ENCODE peak calls at places on chromosome 17, in five cellular contexts. F is NCI-H1417; A is stimulated activated naive CD4-positive, alpha-beta T cell; H is stimulated activated CD8-positive, alpha-beta memory T cell treated with anti-CD3 and anti-CD28 coated beads, Interleukin-7, amount 100 ng/mL, for 4 hours; T is hepatic stellate cell. K is an unnamed sample.
A peak's percentile ranks its signal among the peaks of the same experiment; 100 is the strongest.

GRCh38 chr17:43543771-43544575 is 2.2 kb downstream of the ETV4 start:
- DNase-seq in H (no peak), T (no peak), A (no peak), F (no peak), K (no peak)

GRCh38 chr17:1553354-1554266 is 9.0 kb downstream of the PITPNA start:
- DNase-seq in F (no peak), A (no peak), T (no peak), H (no peak), K (no peak)

GRCh38 chr17:34816806-34817205 is 144.5 kb downstream of the CCT6B start:
- DNase-seq in T (no peak), F (peak; percentile 14), A (no peak), H (no peak), K (no peak)

GRCh38 chr17:2015314-2015713 is 9.8 kb downstream of the RTN4RL1 start:
- DNase-seq in F (no peak), H (no peak), T (no peak), A (no peak), K (no peak)

GRCh38 chr17:40901981-40902862 is 17.2 kb upstream of the KRT20 start:
- DNase-seq in A (no peak), T (peak; percentile 27), F (peak; percentile 58), H (no peak), K (peak; percentile 68)

GRCh38 chr17:82356028-82356427 is 3.0 kb upstream of the TEX19 start:
- DNase-seq in T (peak; percentile 73), A (no peak), F (no peak), H (no peak), K (no peak)

GRCh38 chr17:67779098-67779672 is 46.1 kb upstream of the BPTF start:
- DNase-seq in F (no peak), A (no peak), T (peak; percentile 49), H (no peak), K (no peak)

GRCh38 chr17:31508310-31509094 is 117.0 kb downstream of the RAB11FIP4 start:
- DNase-seq in A (peak; percentile 50), F (no peak), H (peak; percentile 46), T (no peak), K (no peak)

GRCh38 chr17:77326636-77327035 is 185.9 kb downstream of the SEC14L1 start:
- DNase-seq in A (no peak), H (no peak), F (no peak), T (no peak), K (no peak)

GRCh38 chr17:29959658-29960337 is 18.4 kb downstream of the EFCAB5 start:
- DNase-seq in F (no peak), T (no peak), A (no peak), H (no peak), K (no peak)

GRCh38 chr17:36750316-36750885 is 149.0 kb downstream of the MRM1 start:
- DNase-seq in H (no peak), T (no peak), F (no peak), A (no peak), K (no peak)

GRCh38 chr17:6453279-6454024 is 9.2 kb downstream of the PIMREG start:
- DNase-seq in A (no peak), H (no peak), T (no peak), F (no peak), K (no peak)

GRCh38 chr17:76969598-76970172 is 101.5 kb downstream of the MGAT5B start:
- DNase-seq in T (no peak), A (no peak), F (peak; percentile 93), H (no peak), K (no peak)

GRCh38 chr17:39325528-39326240 is 75.7 kb downstream of the FBXL20 start:
- DNase-seq in T (no peak), F (no peak), H (no peak), A (no peak), K (no peak)

GRCh38 chr17:34382586-34383224 is 19.7 kb upstream of the CCL1 start:
- DNase-seq in H (no peak), A (no peak), T (no peak), F (peak; percentile 12), K (no peak)

GRCh38 chr17:80145076-80146075 is 1.6 kb downstream of the EIF4A3 start:
- DNase-seq in F (no peak), A (no peak), H (no peak), T (no peak), K (no peak)

GRCh38 chr17:35046740-35047283 is 16.7 kb downstream of the RFFL start:
- DNase-seq in A (peak; percentile 14), H (peak; percentile 56), F (no peak), T (no peak), K (no peak)

GRCh38 chr17:48051706-48052486 is 3.7 kb downstream of the NFE2L1 start:
- DNase-seq in F (no peak), T (peak; percentile 65), H (no peak), A (no peak), K (no peak)

GRCh38 chr17:46942441-46943217 is 19.7 kb downstream of the GOSR2 start:
- DNase-seq in T (peak; percentile 82), H (peak; percentile 12), A (peak; percentile 21), F (peak; percentile 72), K (peak; percentile 77)

GRCh38 chr17:6374761-6375312 is 60.1 kb downstream of the AIPL1 start:
- DNase-seq in F (peak; percentile 59), A (no peak), T (no peak), H (peak; percentile 29), K (no peak)

GRCh38 chr17:18960241-18960665 is 8.3 kb downstream of the SLC5A10 start:
- DNase-seq in F (no peak), H (no peak), A (no peak), T (no peak), K (no peak)

K was measured in COLO829.